ENCODE peak calls at places on chromosomes 13 and 19, in seven cellular contexts. G is CD4-positive, alpha-beta T cell; A is cardiac muscle cell; E is transverse colon; H is RWPE1; Z is left lung; U is heart left ventricle. C is an unnamed sample.

GRCh38 chr19:45791744-45792481 is 732 bp downstream of the DMWD start:
- DNase-seq in U (no peak), E (no peak), H (no peak), G (no peak), A (no peak), Z (no peak), C (no peak)

GRCh38 chr13:105678072-105678471 is 857.4 kb downstream of the EFNB2 start:
- DNase-seq in H (no peak), E (no peak), A (no peak), U (no peak), Z (no peak), G (no peak), C (no peak)

GRCh38 chr13:99916366-99917103 is 55.0 kb downstream of the ZIC5 start:
- DNase-seq in H (peak), U (no peak), Z (no peak), G (no peak), E (no peak), A (peak), C (no peak)

GRCh38 chr19:12784394-12784870 is 6.9 kb upstream of the JUNB start:
- DNase-seq in A (no peak), G (peak), H (peak), U (no peak), Z (no peak), E (no peak), C (no peak)

GRCh38 chr13:24878340-24878739 is 114.4 kb downstream of the RNF17 start:
- DNase-seq in E (no peak), A (no peak), G (no peak), U (no peak), H (no peak), Z (no peak), C (no peak)

GRCh38 chr19:56393119-56394012 is at the start of gene ZNF582:
- DNase-seq in H (peak), A (peak), U (peak), G (peak), Z (peak), E (peak), C (peak)

GRCh38 chr19:17725422-17726078 is 6.3 kb downstream of the MAP1S start:
- DNase-seq in U (no peak), G (no peak), Z (no peak), E (no peak), A (no peak), H (no peak), C (no peak)

GRCh38 chr19:51027126-51027806 is 850 bp upstream of the KLK11 start:
- DNase-seq in E (no peak), G (no peak), U (no peak), H (no peak), Z (no peak), A (no peak), C (no peak)

GRCh38 chr13:72062566-72062965 is 195.6 kb upstream of the DACH1 start:
- DNase-seq in A (no peak), G (no peak), U (peak), E (peak), Z (no peak), H (no peak), C (no peak)

GRCh38 chr13:99982741-99983400 is 1.3 kb downstream of the ZIC2 start:
- DNase-seq in G (no peak), Z (no peak), A (no peak), E (no peak), U (no peak), H (no peak), C (no peak)

GRCh38 chr19:38223119-38223523 is 901 bp downstream of the DPF1 start:
- DNase-seq in G (no peak), E (no peak), A (no peak), H (no peak), U (no peak), Z (no peak), C (no peak)

GRCh38 chr13:112229445-112229844 is 146.7 kb upstream of the SPACA7 start:
- DNase-seq in G (no peak), Z (no peak), A (no peak), E (no peak), H (no peak), U (no peak), C (no peak)

GRCh38 chr19:18529782-18530181 is 7.9 kb upstream of the ELL start:
- DNase-seq in A (no peak), U (no peak), H (no peak), Z (no peak), E (no peak), G (no peak), C (no peak)

GRCh38 chr19:46610851-46611770 is 10.0 kb downstream of the CALM3 start:
- DNase-seq in E (peak), A (peak), U (no peak), Z (peak), H (no peak), G (no peak), C (peak)

GRCh38 chr19:3163230-3163886 is 15.2 kb upstream of the S1PR4 start:
- DNase-seq in U (peak), A (peak), E (peak), G (peak), Z (peak), H (peak), C (no peak)

GRCh38 chr19:42488783-42489521 is 39.3 kb downstream of the CEACAM1 start:
- DNase-seq in E (no peak), Z (no peak), U (no peak), G (no peak), H (no peak), A (no peak), C (no peak)

GRCh38 chr13:64428196-64428595 is 2801.9 kb downstream of the PCDH9 start:
- DNase-seq in G (no peak), A (no peak), E (no peak), U (no peak), H (no peak), Z (no peak), C (no peak)

GRCh38 chr13:50198508-50198907 is 183.3 kb downstream of the KCNRG start:
- DNase-seq in A (peak), U (no peak), E (no peak), Z (no peak), H (peak), G (no peak), C (no peak)

GRCh38 chr19:5289060-5289990 is 51.3 kb downstream of the PTPRS start:
- DNase-seq in U (no peak), E (no peak), A (no peak), H (no peak), Z (no peak), G (no peak), C (no peak)
- TF ChIP-seq CTCF in U (no peak), E (no peak), A (no peak), H (no peak), Z (no peak), G (no peak), C (no peak)

GRCh38 chr19:6100284-6100915 is 9.9 kb downstream of the RFX2 start:
- DNase-seq in E (no peak), A (no peak), H (no peak), G (peak), Z (peak), U (peak), C (no peak)
- TF ChIP-seq CTCF in E (no peak), A (no peak), H (no peak), G (no peak), Z (no peak), U (peak), C (no peak)

DNA sequence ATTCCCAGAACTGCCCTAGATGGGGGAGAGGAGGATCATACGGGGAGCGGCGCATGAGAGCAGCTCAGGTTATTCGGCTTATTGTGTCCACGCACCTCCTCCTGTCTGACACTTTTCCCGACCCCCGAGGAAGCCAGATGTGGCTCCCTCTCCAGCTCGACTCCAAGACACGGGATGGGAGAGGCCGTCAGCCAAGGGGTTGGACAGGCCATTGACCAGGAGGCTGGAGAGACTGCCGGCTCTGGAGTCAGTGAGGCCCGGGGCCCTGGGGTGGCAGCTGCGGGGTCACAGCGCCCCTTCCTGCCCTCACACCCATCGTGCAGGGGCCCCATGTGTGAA is 2.9 kb downstream of the DMKN start:
- DNase-seq in E (no peak), G (no peak), U (no peak), Z (no peak), A (no peak), H (no peak), C (no peak)
- TF ChIP-seq CTCF in E (no peak), G (no peak), U (no peak), Z (no peak), A (no peak), H (peak), C (no peak)

GRCh38 chr19:7934766-7935165 is 8.7 kb downstream of the TIMM44 start:
- DNase-seq in A (no peak), G (no peak), E (no peak), Z (no peak), U (peak), H (no peak), C (no peak)

GRCh38 chr19:7932276-7932929 is 6.5 kb upstream of the CTXN1 start:
- DNase-seq in Z (peak), A (no peak), U (peak), G (no peak), E (no peak), H (no peak), C (peak)

GRCh38 chr19:7932930-7933300 is 7.0 kb upstream of the CTXN1 start:
- DNase-seq in Z (no peak), E (no peak), A (no peak), H (no peak), G (no peak), U (no peak), C (no peak)

GRCh38 chr19:7933828-7934725 is 8.1 kb upstream of the CTXN1 start:
- DNase-seq in A (no peak), U (peak), Z (no peak), G (no peak), E (no peak), H (no peak), C (peak)

GRCh38 chr19:7933411-7933810 is 7.5 kb upstream of the CTXN1 start:
- DNase-seq in H (no peak), Z (no peak), G (no peak), U (no peak), E (no peak), A (no peak), C (no peak)
- TF ChIP-seq CTCF in H (no peak), Z (no peak), G (no peak), U (peak), E (no peak), A (peak), C (peak)